ENCODE peak calls at places on chromosomes 16 and 17, in five cellular contexts. One of them, this sample, is unnamed.

GRCh38 chr16:87965973-87966667 is 14.9 kb downstream of the BANP start:
- ATAC-seq in HepG2: peak; percentile 9
- ATAC-seq in K562: no peak
- ATAC-seq in upper lobe of left lung: peak; percentile 41
- ATAC-seq in A549: no peak
- ATAC-seq in this sample: peak; percentile 60

GRCh38 chr17:50499722-50500121 is 8.5 kb upstream of the MYCBPAP start:
- ATAC-seq in upper lobe of left lung: no peak
- ATAC-seq in A549: no peak
- ATAC-seq in HepG2: no peak
- ATAC-seq in K562: no peak
- ATAC-seq in this sample: no peak

GRCh38 chr17:77237232-77238008 is 96.7 kb downstream of the SEC14L1 start:
- ATAC-seq in HepG2: peak; percentile 16
- ATAC-seq in A549: no peak
- ATAC-seq in K562: no peak
- ATAC-seq in upper lobe of left lung: no peak
- ATAC-seq in this sample: no peak

GRCh38 chr17:30297715-30298114 is 6.0 kb upstream of the BLMH start:
- ATAC-seq in A549: no peak
- ATAC-seq in K562: no peak
- ATAC-seq in upper lobe of left lung: no peak
- ATAC-seq in HepG2: no peak
- ATAC-seq in this sample: no peak

GRCh38 chr17:80050706-80051105 is 14.3 kb downstream of the CCDC40 start:
- ATAC-seq in K562: no peak
- ATAC-seq in HepG2: no peak
- ATAC-seq in upper lobe of left lung: no peak
- ATAC-seq in A549: no peak
- ATAC-seq in this sample: no peak

GRCh38 chr17:19002805-19003542 is 1.6 kb downstream of the FAM83G start:
- ATAC-seq in upper lobe of left lung: no peak
- ATAC-seq in HepG2: no peak
- ATAC-seq in K562: no peak
- ATAC-seq in A549: peak; percentile 2
- ATAC-seq in this sample: no peak

GRCh38 chr17:14940112-14940945 is 324.8 kb downstream of the PMP22 start:
- ATAC-seq in A549: no peak
- ATAC-seq in upper lobe of left lung: no peak
- ATAC-seq in HepG2: no peak
- ATAC-seq in K562: no peak
- ATAC-seq in this sample: peak; percentile 55

GRCh38 chr16:87806246-87806607 is 40.4 kb upstream of the KLHDC4 start:
- ATAC-seq in upper lobe of left lung: no peak
- ATAC-seq in K562: peak; percentile 24
- ATAC-seq in HepG2: peak; percentile 3
- ATAC-seq in A549: peak; percentile 20
- ATAC-seq in this sample: no peak

GRCh38 chr17:34234616-34235015 is 20.5 kb upstream of the CCL2 start:
- ATAC-seq in K562: no peak
- ATAC-seq in HepG2: no peak
- ATAC-seq in A549: no peak
- ATAC-seq in upper lobe of left lung: no peak
- ATAC-seq in this sample: no peak

GRCh38 chr17:27424516-27424915 is 31.7 kb upstream of the KSR1 start:
- ATAC-seq in K562: no peak
- ATAC-seq in upper lobe of left lung: no peak
- ATAC-seq in A549: no peak
- ATAC-seq in HepG2: no peak
- ATAC-seq in this sample: no peak

GRCh38 chr16:86969716-86970115 is 347.5 kb downstream of the C16orf95 start:
- ATAC-seq in K562: no peak
- ATAC-seq in A549: no peak
- ATAC-seq in HepG2: no peak
- ATAC-seq in upper lobe of left lung: no peak
- ATAC-seq in this sample: no peak

GRCh38 chr17:1108560-1108809 is 71.3 kb downstream of the ABR start:
- ATAC-seq in A549: peak; percentile 32
- ATAC-seq in upper lobe of left lung: no peak
- ATAC-seq in HepG2: peak; percentile 52
- ATAC-seq in K562: no peak
- ATAC-seq in this sample: no peak

GRCh38 chr17:8268550-8269298 is 19.6 kb downstream of the PFAS start:
- ATAC-seq in A549: no peak
- ATAC-seq in HepG2: no peak
- ATAC-seq in upper lobe of left lung: no peak
- ATAC-seq in K562: no peak
- ATAC-seq in this sample: no peak

GRCh38 chr17:61402978-61403845 is 3.6 kb downstream of the TBX2 start:
- ATAC-seq in A549: no peak
- ATAC-seq in HepG2: no peak
- ATAC-seq in upper lobe of left lung: no peak
- ATAC-seq in K562: no peak
- ATAC-seq in this sample: no peak

GRCh38 chr17:63911657-63912100 is 621 bp upstream of the CSHL1 start:
- ATAC-seq in HepG2: peak; percentile 80
- ATAC-seq in upper lobe of left lung: peak; percentile 64
- ATAC-seq in K562: peak; percentile 88
- ATAC-seq in A549: peak; percentile 84
- ATAC-seq in this sample: no peak

GRCh38 chr17:42365136-42365535 is 23.1 kb downstream of the STAT3 start:
- ATAC-seq in K562: peak; percentile 55
- ATAC-seq in HepG2: no peak
- ATAC-seq in upper lobe of left lung: no peak
- ATAC-seq in A549: no peak
- ATAC-seq in this sample: no peak

GRCh38 chr16:48430890-48431289 is 45.7 kb upstream of the SIAH1 start:
- ATAC-seq in upper lobe of left lung: no peak
- ATAC-seq in HepG2: no peak
- ATAC-seq in A549: no peak
- ATAC-seq in K562: no peak
- ATAC-seq in this sample: no peak

GRCh38 chr16:56918467-56919012 is 13.4 kb upstream of the HERPUD1 start:
- ATAC-seq in upper lobe of left lung: no peak
- ATAC-seq in A549: no peak
- ATAC-seq in HepG2: no peak
- ATAC-seq in K562: peak; percentile 46
- ATAC-seq in this sample: no peak

GRCh38 chr17:19534562-19535149 is 1.0 kb downstream of the SLC47A1 start:
- ATAC-seq in A549: peak; percentile 15
- ATAC-seq in HepG2: no peak
- ATAC-seq in upper lobe of left lung: no peak
- ATAC-seq in K562: no peak
- ATAC-seq in this sample: no peak

GRCh38 chr17:19411641-19412040 is 609 bp downstream of the RNF112 start:
- ATAC-seq in upper lobe of left lung: no peak
- ATAC-seq in K562: no peak
- ATAC-seq in HepG2: no peak
- ATAC-seq in A549: no peak
- ATAC-seq in this sample: no peak

GRCh38 chr17:37505333-37505732 is 15.6 kb downstream of the DUSP14 start:
- ATAC-seq in HepG2: no peak
- ATAC-seq in K562: no peak
- ATAC-seq in A549: no peak
- ATAC-seq in upper lobe of left lung: no peak
- ATAC-seq in this sample: no peak

GRCh38 chr16:77277571-77277970 is 78.4 kb downstream of the SYCE1L start:
- ATAC-seq in HepG2: no peak
- ATAC-seq in upper lobe of left lung: no peak
- ATAC-seq in A549: no peak
- ATAC-seq in K562: no peak
- ATAC-seq in this sample: no peak

GRCh38 chr16:56348168-56349085 is 76.9 kb downstream of the AMFR start:
- ATAC-seq in K562: no peak
- ATAC-seq in upper lobe of left lung: no peak
- ATAC-seq in A549: peak; percentile 33
- ATAC-seq in HepG2: peak; percentile 56
- ATAC-seq in this sample: no peak

GRCh38 chr16:57802635-57803412 is 533 bp upstream of the KIFC3 start:
- ATAC-seq in K562: peak; percentile 44
- ATAC-seq in A549: peak; percentile 2
- ATAC-seq in upper lobe of left lung: no peak
- ATAC-seq in HepG2: peak; percentile 46
- ATAC-seq in this sample: peak; percentile 34

GRCh38 chr17:48011405-48012150 is 26.0 kb downstream of the COPZ2 start:
- ATAC-seq in upper lobe of left lung: no peak
- ATAC-seq in HepG2: peak; percentile 70
- ATAC-seq in K562: peak; percentile 88
- ATAC-seq in A549: peak; percentile 87
- ATAC-seq in this sample: no peak

GRCh38 chr16:84817613-84818012 is 2.2 kb upstream of the CRISPLD2 start:
- ATAC-seq in A549: no peak
- ATAC-seq in K562: no peak
- ATAC-seq in HepG2: no peak
- ATAC-seq in upper lobe of left lung: no peak
- ATAC-seq in this sample: no peak

GRCh38 chr17:34312080-34312479 is 7.2 kb upstream of the CCL8 start:
- ATAC-seq in K562: no peak
- ATAC-seq in HepG2: no peak
- ATAC-seq in A549: no peak
- ATAC-seq in upper lobe of left lung: peak; percentile 53
- ATAC-seq in this sample: peak; percentile 79

GRCh38 chr17:46841561-46842379 is 9.6 kb upstream of the WNT9B start:
- ATAC-seq in A549: peak; percentile 87
- ATAC-seq in upper lobe of left lung: no peak
- ATAC-seq in K562: peak; percentile 97
- ATAC-seq in HepG2: peak; percentile 92
- ATAC-seq in this sample: no peak

GRCh38 chr17:48615963-48616718 is 1.0 kb upstream of the HOXB8 start:
- ATAC-seq in A549: no peak
- ATAC-seq in upper lobe of left lung: no peak
- ATAC-seq in K562: no peak
- ATAC-seq in HepG2: no peak
- ATAC-seq in this sample: no peak

GRCh38 chr17:17749921-17750320 is 68.7 kb downstream of the RAI1 start:
- ATAC-seq in A549: peak; percentile 54
- ATAC-seq in K562: peak; percentile 61
- ATAC-seq in HepG2: no peak
- ATAC-seq in upper lobe of left lung: no peak
- ATAC-seq in this sample: no peak

GRCh38 chr17:17749025-17749772 is 67.9 kb downstream of the RAI1 start:
- ATAC-seq in HepG2: no peak
- ATAC-seq in K562: no peak
- ATAC-seq in upper lobe of left lung: no peak
- ATAC-seq in A549: no peak
- ATAC-seq in this sample: no peak

GRCh38 chr17:17745476-17746455 is 64.5 kb downstream of the RAI1 start:
- ATAC-seq in K562: no peak
- ATAC-seq in A549: no peak
- ATAC-seq in upper lobe of left lung: no peak
- ATAC-seq in HepG2: no peak
- ATAC-seq in this sample: no peak

GRCh38 chr17:17748604-17749003 is 67.3 kb downstream of the RAI1 start:
- ATAC-seq in upper lobe of left lung: no peak
- ATAC-seq in K562: no peak
- ATAC-seq in HepG2: no peak
- ATAC-seq in A549: no peak
- ATAC-seq in this sample: no peak

GRCh38 chr17:17748179-17748578 is 66.9 kb downstream of the RAI1 start:
- ATAC-seq in A549: no peak
- ATAC-seq in HepG2: no peak
- ATAC-seq in upper lobe of left lung: no peak
- ATAC-seq in K562: no peak
- ATAC-seq in this sample: no peak
- TF ChIP-seq CTCF in A549: peak; percentile 27
- TF ChIP-seq CTCF in HepG2: no peak
- TF ChIP-seq CTCF in upper lobe of left lung: no peak
- TF ChIP-seq CTCF in K562: peak; percentile 34
- TF ChIP-seq CTCF in this sample: no peak

GRCh38 chr17:71757156-71757555 is 363.7 kb upstream of the SOX9 start:
- ATAC-seq in K562: no peak
- ATAC-seq in upper lobe of left lung: no peak
- ATAC-seq in HepG2: no peak
- ATAC-seq in A549: no peak
- ATAC-seq in this sample: no peak
- H3K4me3 ChIP-seq in K562: no peak overlapping the region
- H3K4me3 ChIP-seq in upper lobe of left lung: no peak overlapping the region
- H3K4me3 ChIP-seq in HepG2: no peak overlapping the region
- H3K4me3 ChIP-seq in A549: no peak overlapping the region
- H3K4me3 ChIP-seq in this sample: no peak overlapping the region

DNA sequence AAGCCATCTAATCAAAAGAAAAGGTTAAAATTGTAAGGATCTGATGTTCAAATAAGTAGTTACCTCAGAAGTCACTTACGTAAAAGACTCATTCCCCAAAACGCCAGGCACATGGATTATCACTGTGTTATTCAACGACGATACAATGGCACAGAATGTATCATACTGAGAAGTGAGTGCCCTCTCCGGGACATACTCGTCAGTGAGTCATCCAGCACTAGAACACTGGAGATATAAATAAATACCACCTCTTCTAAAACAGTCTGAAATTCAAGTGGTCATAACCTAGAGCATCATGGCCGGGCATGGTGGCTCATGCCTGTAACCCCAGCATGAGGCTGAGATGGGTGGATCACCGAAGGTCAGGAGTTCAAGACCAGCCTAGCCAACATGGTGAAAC is 24.9 kb downstream of the USP31 start:
- ATAC-seq in upper lobe of left lung: peak; percentile 63
- ATAC-seq in HepG2: no peak
- ATAC-seq in A549: peak; percentile 89
- ATAC-seq in K562: no peak
- ATAC-seq in this sample: peak; percentile 91
- TF ChIP-seq EP300 in upper lobe of left lung: no peak
- TF ChIP-seq EP300 in HepG2: no peak
- TF ChIP-seq EP300 in A549: no peak
- TF ChIP-seq EP300 in K562: no peak
- TF ChIP-seq EP300 in this sample: peak; percentile 94

GRCh38 chr16:15635926-15636325 is 7.0 kb downstream of the MARF1 start:
- ATAC-seq in upper lobe of left lung: no peak
- ATAC-seq in HepG2: no peak
- ATAC-seq in A549: no peak
- ATAC-seq in K562: no peak
- ATAC-seq in this sample: no peak
- TF ChIP-seq CTCF in upper lobe of left lung: no peak
- TF ChIP-seq CTCF in HepG2: no peak
- TF ChIP-seq CTCF in A549: no peak
- TF ChIP-seq CTCF in K562: no peak
- TF ChIP-seq CTCF in this sample: no peak

GRCh38 chr17:6914711-6915110 is 81.1 kb upstream of the ALOX12 start:
- ATAC-seq in upper lobe of left lung: no peak
- ATAC-seq in A549: no peak
- ATAC-seq in HepG2: no peak
- ATAC-seq in K562: peak; percentile 56
- ATAC-seq in this sample: no peak
- H3K4me3 ChIP-seq in upper lobe of left lung: no peak overlapping the region
- H3K4me3 ChIP-seq in A549: no peak overlapping the region
- H3K4me3 ChIP-seq in HepG2: no peak overlapping the region
- H3K4me3 ChIP-seq in K562: no peak overlapping the region
- H3K4me3 ChIP-seq in this sample: no peak overlapping the region

GRCh38 chr17:38591759-38592241 is 14.0 kb downstream of the SRCIN1 start:
- ATAC-seq in A549: peak; percentile 14
- ATAC-seq in K562: no peak
- ATAC-seq in HepG2: no peak
- ATAC-seq in upper lobe of left lung: peak; percentile 65
- ATAC-seq in this sample: no peak
- TF ChIP-seq EP300 in A549: no peak
- TF ChIP-seq EP300 in K562: no peak
- TF ChIP-seq EP300 in HepG2: no peak
- TF ChIP-seq EP300 in upper lobe of left lung: no peak
- TF ChIP-seq EP300 in this sample: no peak

This sample was measured in gastroesophageal sphincter.